ENCODE peak calls at places on chromosomes 12 and 14, in ten cellular contexts. Y is PC-3, H is A549, G is pancreas, R is psoas muscle, Z is GM23248, S is heart left ventricle, I is MM.1S, O is H1, E is mucosa of descending colon. M is an unnamed sample.

GRCh38 chr12:43501705-43502104 is 50.3 kb downstream of the ADAMTS20 start:
- DNase-seq in Y (peak; percentile 47), H (peak; percentile 4), G (no peak), R (no peak), Z (peak; percentile 55), S (no peak), I (peak; percentile 16), O (no peak), E (no peak), M (no peak)

GRCh38 chr12:44582521-44582920 is 293.6 kb downstream of the NELL2 start:
- DNase-seq in Y (no peak), H (no peak), G (no peak), R (no peak), Z (no peak), S (no peak), I (no peak), O (no peak), E (no peak), M (no peak)

GRCh38 chr14:51547260-51547659 is 104.5 kb upstream of the FRMD6 start:
- DNase-seq in Y (peak; percentile 99), H (peak; percentile 55), G (no peak), R (no peak), Z (peak; percentile 98), S (peak; percentile 38), I (no peak), O (no peak), E (no peak), M (no peak)

GRCh38 chr14:70714055-70714550 is 72.4 kb downstream of the TTC9 start:
- DNase-seq in Y (peak; percentile 73), H (peak; percentile 58), G (no peak), R (no peak), Z (peak; percentile 69), S (no peak), I (peak; percentile 13), O (no peak), E (no peak), M (no peak)

GRCh38 chr12:131049569-131050339 is 96.0 kb downstream of the ADGRD1 start:
- DNase-seq in Y (no peak), H (no peak), G (no peak), R (no peak), Z (no peak), S (no peak), I (no peak), O (no peak), E (peak; percentile 24), M (peak; percentile 54)

GRCh38 chr14:24674204-24674970 is 40.4 kb upstream of the GZMB start:
- DNase-seq in Y (no peak), H (no peak), G (no peak), R (no peak), Z (no peak), S (no peak), I (peak; percentile 56), O (no peak), E (no peak), M (no peak)

GRCh38 chr14:89721330-89721729 is 233.2 kb downstream of the EFCAB11 start:
- DNase-seq in Y (no peak), H (no peak), G (no peak), R (no peak), Z (no peak), S (no peak), I (no peak), O (no peak), E (no peak), M (no peak)

GRCh38 chr14:56271988-56272387 is 153.8 kb downstream of the PELI2 start:
- DNase-seq in Y (peak; percentile 55), H (no peak), G (no peak), R (no peak), Z (peak; percentile 89), S (no peak), I (no peak), O (no peak), E (no peak), M (no peak)

GRCh38 chr12:2244013-2244861 is 191.4 kb downstream of the CACNA1C start:
- DNase-seq in Y (peak; percentile 24), H (no peak), G (no peak), R (no peak), Z (peak; percentile 95), S (peak; percentile 77), I (no peak), O (peak; percentile 57), E (no peak), M (no peak)

GRCh38 chr14:85531594-85532391 is 1.8 kb downstream of the FLRT2 start:
- DNase-seq in Y (no peak), H (peak; percentile 32), G (peak; percentile 48), R (peak; percentile 63), Z (peak; percentile 94), S (peak; percentile 51), I (no peak), O (no peak), E (peak; percentile 66), M (peak; percentile 79)

GRCh38 chr14:95521001-95521400 is 4.6 kb upstream of the SYNE3 start:
- DNase-seq in Y (no peak), H (no peak), G (no peak), R (no peak), Z (no peak), S (no peak), I (no peak), O (no peak), E (no peak), M (no peak)
- H3K4me1 ChIP-seq in Y (peaks cover 25% of the 10 kb centered on the region), H (peaks cover 29% of the 10 kb centered on the region), G (peaks cover 2% of the 10 kb centered on the region), R (peaks cover 30% of the 10 kb centered on the region), Z (peaks cover 53% of the 10 kb centered on the region), S (peaks cover 61% of the 10 kb centered on the region), I (peaks cover 27% of the 10 kb centered on the region), O (peaks cover 9% of the 10 kb centered on the region), E (peaks cover 46% of the 10 kb centered on the region), M (peaks cover 45% of the 10 kb centered on the region)

GRCh38 chr12:104521731-104522130 is 65.0 kb downstream of the CHST11 start:
- DNase-seq in Y (peak; percentile 78), H (no peak), G (no peak), R (no peak), Z (peak; percentile 72), S (no peak), I (no peak), O (no peak), E (no peak), M (no peak)

GRCh38 chr12:104526320-104526719 is 69.6 kb downstream of the CHST11 start:
- DNase-seq in Y (no peak), H (no peak), G (no peak), R (no peak), Z (no peak), S (no peak), I (no peak), O (peak; percentile 69), E (no peak), M (no peak)

GRCh38 chr12:104522985-104523719 is 66.4 kb downstream of the CHST11 start:
- DNase-seq in Y (peak; percentile 23), H (no peak), G (no peak), R (no peak), Z (peak; percentile 39), S (no peak), I (peak; percentile 34), O (no peak), E (no peak), M (no peak)

GRCh38 chr12:104524433-104524832 is 67.7 kb downstream of the CHST11 start:
- DNase-seq in Y (no peak), H (no peak), G (no peak), R (no peak), Z (no peak), S (no peak), I (no peak), O (no peak), E (no peak), M (no peak)

DNA sequence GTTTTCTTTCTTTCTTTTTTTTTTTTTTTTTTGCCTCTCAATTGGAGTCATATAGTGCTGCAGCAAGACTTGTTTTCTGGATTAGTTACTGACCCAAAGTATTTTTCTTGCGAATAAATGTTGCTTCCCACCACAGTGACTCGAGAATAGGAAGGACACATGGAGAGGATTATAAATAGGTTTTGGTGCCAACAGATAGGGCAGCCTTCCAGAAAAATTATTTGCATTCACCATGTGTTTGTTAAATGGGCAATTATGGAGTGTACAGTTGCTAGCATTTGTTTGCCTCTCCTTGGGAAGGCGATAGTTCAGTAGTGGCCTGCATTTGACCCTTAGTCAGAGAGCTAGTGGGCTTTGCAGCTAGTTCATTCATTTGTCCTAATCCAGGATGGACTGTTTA is 67.3 kb downstream of the CHST11 start:
- DNase-seq in Y (no peak), H (no peak), G (no peak), R (no peak), Z (peak; percentile 24), S (no peak), I (no peak), O (no peak), E (no peak), M (no peak)
- H3K4me1 ChIP-seq in Y (peaks cover 20% of the 10 kb centered on the region), H (peaks cover 23% of the 10 kb centered on the region), G (peaks cover 9% of the 10 kb centered on the region), R (no peaks in the 10 kb centered on the region), Z (peaks cover 21% of the 10 kb centered on the region), S (peaks cover 52% of the 10 kb centered on the region), I (peaks cover 17% of the 10 kb centered on the region), O (peaks cover 10% of the 10 kb centered on the region), E (no peaks in the 10 kb centered on the region), M (peaks cover 46% of the 10 kb centered on the region)

GRCh38 chr12:49552899-49553298 is 14.1 kb downstream of the KCNH3 start:
- DNase-seq in Y (no peak), H (no peak), G (no peak), R (no peak), Z (no peak), S (no peak), I (no peak), O (no peak), E (no peak), M (no peak)
- H3K4me1 ChIP-seq in Y (no peaks in the 10 kb centered on the region), H (no peaks in the 10 kb centered on the region), G (peaks cover 24% of the 10 kb centered on the region), R (peaks cover 19% of the 10 kb centered on the region), Z (no peaks in the 10 kb centered on the region), S (peaks cover 18% of the 10 kb centered on the region), I (no peaks in the 10 kb centered on the region), O (no peaks in the 10 kb centered on the region), E (peaks cover 3% of the 10 kb centered on the region), M (peaks cover 15% of the 10 kb centered on the region)

GRCh38 chr12:41509655-41510054 is 321.5 kb downstream of the PDZRN4 start:
- DNase-seq in Y (no peak), H (no peak), G (no peak), R (no peak), Z (no peak), S (no peak), I (no peak), O (no peak), E (no peak), M (no peak)

GRCh38 chr12:41507286-41507685 is 319.2 kb downstream of the PDZRN4 start:
- DNase-seq in Y (peak; percentile 5), H (no peak), G (no peak), R (no peak), Z (no peak), S (no peak), I (no peak), O (no peak), E (no peak), M (no peak)

GRCh38 chr12:41512531-41512930 is 324.4 kb downstream of the PDZRN4 start:
- DNase-seq in Y (no peak), H (no peak), G (no peak), R (no peak), Z (no peak), S (peak; percentile 35), I (no peak), O (no peak), E (no peak), M (no peak)

GRCh38 chr12:41511247-41511646 is 323.1 kb downstream of the PDZRN4 start:
- DNase-seq in Y (no peak), H (no peak), G (no peak), R (no peak), Z (no peak), S (no peak), I (no peak), O (no peak), E (no peak), M (no peak)

DNA sequence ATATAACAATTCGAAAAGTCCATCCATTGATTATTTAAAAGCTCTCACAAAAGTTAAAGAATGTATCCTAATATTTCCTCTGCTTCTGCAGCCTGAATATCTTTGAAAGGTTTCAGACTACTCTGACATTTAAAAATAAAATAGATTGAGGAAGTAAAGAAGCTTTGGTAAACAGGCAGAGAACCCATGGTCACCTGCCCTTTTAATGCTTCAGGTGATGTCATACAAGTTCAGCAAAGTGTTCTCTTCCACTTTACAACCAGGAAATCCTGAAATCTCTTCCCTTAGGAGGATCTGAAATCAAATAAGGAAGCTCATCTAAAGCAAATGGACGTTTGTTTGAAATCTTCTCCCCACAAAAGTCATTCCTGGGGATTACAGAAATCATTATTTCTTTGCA is 322.4 kb downstream of the PDZRN4 start:
- DNase-seq in Y (no peak), H (no peak), G (no peak), R (no peak), Z (no peak), S (no peak), I (no peak), O (no peak), E (no peak), M (no peak)
- H3K4me1 ChIP-seq in Y (no peaks in the 10 kb centered on the region), H (no peaks in the 10 kb centered on the region), G (no peaks in the 10 kb centered on the region), R (no peaks in the 10 kb centered on the region), Z (no peaks in the 10 kb centered on the region), S (peaks cover 9% of the 10 kb centered on the region), I (peaks cover 14% of the 10 kb centered on the region), O (peaks cover 3% of the 10 kb centered on the region), E (no peaks in the 10 kb centered on the region), M (no peaks in the 10 kb centered on the region)